ENCODE peak calls at places on chromosomes 16 and 17, in nine cellular contexts. V is breast epithelium, F is NT2/D1, U is SJCRH30, Y is IMR-90, K is endodermal cell, C is transverse colon, B is sigmoid colon, Z is PC-9. S is an unnamed sample.

GRCh38 chr17:2120550-2121335 is 65.8 kb downstream of the HIC1 start:
- DNase-seq in Z (no peak), K (peak; percentile 13), F (no peak), V (no peak), Y (peak; percentile 37), C (no peak), B (no peak), U (no peak), S (no peak)

GRCh38 chr17:78924481-78925151 is 571 bp downstream of the TIMP2 start:
- DNase-seq in Y (no peak), F (no peak), V (no peak), U (peak; percentile 68), B (no peak), K (peak; percentile 90), Z (peak; percentile 27), C (no peak), S (no peak)

GRCh38 chr17:79022507-79022991 is 1.4 kb upstream of the C1QTNF1 start:
- DNase-seq in V (peak; percentile 37), Y (no peak), U (peak; percentile 3), C (no peak), Z (no peak), B (peak; percentile 65), K (peak; percentile 48), F (no peak), S (peak; percentile 26)

GRCh38 chr16:15510992-15511391 is 76.6 kb downstream of the BMERB1 start:
- DNase-seq in V (no peak), Y (no peak), F (no peak), K (no peak), B (no peak), C (no peak), Z (no peak), U (peak; percentile 59), S (no peak)

GRCh38 chr16:31472559-31473203 is 729 bp downstream of the TGFB1I1 start:
- DNase-seq in V (peak; percentile 81), F (no peak), Y (peak; percentile 88), U (peak; percentile 70), Z (peak; percentile 95), K (peak; percentile 91), B (peak; percentile 99), C (peak; percentile 93), S (peak; percentile 93)

GRCh38 chr16:13012591-13012990 is 111.2 kb downstream of the SHISA9 start:
- DNase-seq in Z (no peak), F (no peak), Y (no peak), B (no peak), C (no peak), K (peak; percentile 65), U (no peak), V (no peak), S (no peak)

GRCh38 chr16:35391328-35391727 is 1931.9 kb downstream of the TP53TG3F start:
- DNase-seq in U (peak; percentile 24), V (no peak), K (peak; percentile 69), Z (peak; percentile 57), F (peak; percentile 44), Y (peak; percentile 23), B (no peak), C (no peak), S (no peak)

GRCh38 chr17:42275527-42276358 is 448 bp downstream of the STAT5B start:
- DNase-seq in Y (peak; percentile 59), Z (no peak), V (no peak), U (no peak), B (peak; percentile 68), F (no peak), C (peak; percentile 19), K (peak; percentile 77), S (no peak)

GRCh38 chr17:67689534-67690177 is 28.1 kb upstream of the NOL11 start:
- DNase-seq in F (no peak), U (peak; percentile 38), Y (peak; percentile 66), K (peak; percentile 70), Z (peak; percentile 24), V (no peak), B (no peak), C (peak; percentile 27), S (no peak)

GRCh38 chr16:324451-325334 is 27.8 kb downstream of the AXIN1 start:
- DNase-seq in B (no peak), U (no peak), V (no peak), C (peak; percentile 42), F (no peak), K (no peak), Z (no peak), Y (no peak), S (no peak)

GRCh38 chr16:11030990-11031510 is 86.7 kb downstream of the CLEC16A start:
- DNase-seq in Y (no peak), Z (no peak), C (no peak), V (no peak), K (no peak), U (no peak), B (no peak), F (no peak), S (no peak)

GRCh38 chr16:68739964-68740627 is 3.0 kb downstream of the CDH1 start:
- DNase-seq in Y (no peak), K (no peak), Z (no peak), V (no peak), F (no peak), C (no peak), U (no peak), B (no peak), S (no peak)

GRCh38 chr16:10226672-10227306 is 44.6 kb upstream of the GRIN2A start:
- DNase-seq in F (no peak), K (no peak), Y (no peak), Z (no peak), V (no peak), U (no peak), C (no peak), B (no peak), S (no peak)

GRCh38 chr17:7404737-7405412 is 978 bp upstream of the TMEM256 start:
- DNase-seq in F (no peak), K (peak; percentile 90), Z (peak; percentile 51), C (no peak), V (peak; percentile 74), U (peak; percentile 42), B (peak; percentile 90), Y (no peak), S (no peak)

GRCh38 chr16:3578121-3578520 is 918 bp upstream of the NLRC3 start:
- DNase-seq in B (no peak), K (no peak), V (no peak), U (no peak), Z (no peak), C (peak; percentile 14), F (no peak), Y (no peak), S (no peak)

GRCh38 chr17:46108550-46109110 is 84.6 kb downstream of the KANSL1 start:
- DNase-seq in Z (no peak), V (no peak), F (no peak), C (no peak), B (no peak), K (no peak), Y (no peak), U (no peak), S (no peak)

GRCh38 chr16:75351183-75351582 is 82.1 kb downstream of the CFDP1 start:
- DNase-seq in Z (no peak), V (no peak), U (no peak), B (no peak), C (no peak), F (no peak), K (no peak), Y (peak; percentile 80), S (no peak)

GRCh38 chr17:63446981-63447687 is 1.0 kb upstream of the CYB561 start:
- DNase-seq in F (peak; percentile 32), K (peak; percentile 90), Y (no peak), V (no peak), C (peak; percentile 56), B (no peak), U (no peak), Z (peak; percentile 74), S (no peak)

GRCh38 chr16:3364774-3365427 is 9.2 kb downstream of the OR2C1 start:
- DNase-seq in B (peak; percentile 94), V (peak; percentile 84), U (no peak), Y (peak; percentile 95), F (peak; percentile 98), K (peak; percentile 45), C (peak; percentile 76), Z (peak; percentile 73), S (peak; percentile 93)

GRCh38 chr17:77330602-77331081 is 189.9 kb downstream of the SEC14L1 start:
- DNase-seq in B (peak; percentile 65), F (no peak), U (no peak), K (peak; percentile 54), Y (no peak), Z (no peak), V (peak; percentile 17), C (no peak), S (no peak)

GRCh38 chr17:81091134-81091530 is 56.2 kb downstream of the BAIAP2 start:
- DNase-seq in Y (no peak), K (no peak), Z (no peak), C (no peak), B (no peak), V (no peak), U (peak; percentile 61), F (no peak), S (no peak)

GRCh38 chr17:72270530-72270929 is 149.7 kb downstream of the SOX9 start:
- DNase-seq in V (peak; percentile 60), F (no peak), Y (peak; percentile 3), U (peak; percentile 17), B (no peak), Z (peak; percentile 62), K (no peak), C (no peak), S (peak; percentile 72)

GRCh38 chr16:75263963-75264445 is 12.6 kb upstream of the BCAR1 start:
- DNase-seq in K (no peak), Y (no peak), U (no peak), V (no peak), Z (peak; percentile 63), C (peak; percentile 28), B (peak; percentile 75), F (no peak), S (no peak)

GRCh38 chr17:65017375-65017774 is 39.2 kb downstream of the GNA13 start:
- DNase-seq in Y (no peak), F (no peak), U (no peak), V (no peak), K (no peak), B (no peak), C (no peak), Z (no peak), S (no peak)
- H3K4me1 ChIP-seq in Y (peaks cover 20% of the 10 kb centered on the region), F (no peaks in the 10 kb centered on the region), U (peaks cover 6% of the 10 kb centered on the region), V (peaks cover 2% of the 10 kb centered on the region), K (no peaks in the 10 kb centered on the region), B (no peaks in the 10 kb centered on the region), C (peaks cover 22% of the 10 kb centered on the region), Z (peaks cover 55% of the 10 kb centered on the region), S (peaks cover 48% of the 10 kb centered on the region)

GRCh38 chr17:39800540-39800939 is 62.8 kb downstream of the GRB7 start:
- DNase-seq in B (no peak), Z (no peak), F (no peak), V (no peak), Y (no peak), U (no peak), K (no peak), C (peak; percentile 17), S (no peak)
- H3K4me1 ChIP-seq in B (no peaks in the 10 kb centered on the region), Z (no peaks in the 10 kb centered on the region), F (no peaks in the 10 kb centered on the region), V (no peaks in the 10 kb centered on the region), Y (no peaks in the 10 kb centered on the region), U (peaks cover 10% of the 10 kb centered on the region), K (no peaks in the 10 kb centered on the region), C (no peaks in the 10 kb centered on the region), S (no peaks in the 10 kb centered on the region)

GRCh38 chr16:87360862-87361610 is 22.5 kb downstream of the FBXO31 start:
- DNase-seq in U (no peak), V (no peak), K (no peak), F (no peak), B (no peak), Z (no peak), Y (no peak), C (no peak), S (no peak)
- H3K4me1 ChIP-seq in U (no peaks in the 10 kb centered on the region), V (no peaks in the 10 kb centered on the region), K (no peaks in the 10 kb centered on the region), F (peaks cover 11% of the 10 kb centered on the region), B (no peaks in the 10 kb centered on the region), Z (no peaks in the 10 kb centered on the region), Y (peaks cover 8% of the 10 kb centered on the region), C (peaks cover 4% of the 10 kb centered on the region), S (no peaks in the 10 kb centered on the region)

GRCh38 chr16:2027024-2028010 is 615 bp downstream of the NHERF2 start:
- DNase-seq in B (no peak), F (no peak), K (no peak), U (no peak), C (no peak), V (no peak), Z (peak; percentile 40), Y (peak; percentile 59), S (no peak)
- H3K4me1 ChIP-seq in B (peaks cover 4% of the 10 kb centered on the region), F (peaks cover 36% of the 10 kb centered on the region), K (peaks cover 3% of the 10 kb centered on the region), U (peaks cover 2% of the 10 kb centered on the region), C (peaks cover 9% of the 10 kb centered on the region), V (peaks cover 6% of the 10 kb centered on the region), Z (peaks cover 16% of the 10 kb centered on the region), Y (peaks cover 22% of the 10 kb centered on the region), S (peaks cover 4% of the 10 kb centered on the region)

S was measured in RWPE2.